ENCODE peak calls at places on chromosome 20, in four cellular contexts. P is K562, U is WTC11, X is HepG2. G is an unnamed sample.

GRCh38 chr20:45039470-45039811 is 61.5 kb downstream of the KCNS1 start:
- DNase-seq in P (no peak), U (no peak), X (no peak), G (no peak)

GRCh38 chr20:34861386-34862084 is 11.1 kb downstream of the GGT7 start:
- DNase-seq in P (no peak), U (no peak), X (no peak), G (no peak)

GRCh38 chr20:45011108-45011526 is 44.8 kb downstream of the STK4 start:
- DNase-seq in P (peak; percentile 31), U (peak; percentile 57), X (peak; percentile 49), G (peak; percentile 44)

GRCh38 chr20:25553819-25554296 is 31.5 kb downstream of the NINL start:
- DNase-seq in P (no peak), U (no peak), X (peak; percentile 62), G (no peak)

GRCh38 chr20:44990957-44991356 is 24.6 kb downstream of the STK4 start:
- DNase-seq in P (no peak), U (no peak), X (no peak), G (no peak)

GRCh38 chr20:45968801-45969711 is 2.9 kb downstream of the ZNF335 start:
- DNase-seq in P (no peak), U (no peak), X (no peak), G (no peak)

GRCh38 chr20:46330072-46330763 is 21.9 kb upstream of the CDH22 start:
- DNase-seq in P (no peak), U (no peak), X (no peak), G (no peak)

GRCh38 chr20:11045412-11046175 is 371.8 kb upstream of the JAG1 start:
- DNase-seq in P (no peak), U (no peak), X (peak; percentile 6), G (no peak)

GRCh38 chr20:37297066-37297736 is 7.7 kb downstream of the MANBAL start:
- DNase-seq in P (no peak), U (no peak), X (no peak), G (no peak)

GRCh38 chr20:57653910-57654309 is 33.7 kb upstream of the ZBP1 start:
- DNase-seq in P (no peak), U (no peak), X (no peak), G (no peak)

GRCh38 chr20:58054744-58055373 is 173.6 kb downstream of the ANKRD60 start:
- DNase-seq in P (no peak), U (peak; percentile 28), X (no peak), G (no peak)

GRCh38 chr20:23361108-23361650 is 803 bp upstream of the GZF1 start:
- DNase-seq in P (no peak), U (no peak), X (peak; percentile 74), G (peak; percentile 17)

GRCh38 chr20:5309971-5310370 is 6.8 kb downstream of the PROKR2 start:
- DNase-seq in P (no peak), U (no peak), X (no peak), G (no peak)

GRCh38 chr20:5557123-5557522 is 193.1 kb upstream of the SHLD1 start:
- DNase-seq in P (peak; percentile 46), U (peak; percentile 69), X (peak; percentile 61), G (peak; percentile 48)

GRCh38 chr20:44075191-44075949 is 111.6 kb downstream of the JPH2 start:
- DNase-seq in P (no peak), U (no peak), X (no peak), G (no peak)

GRCh38 chr20:21103582-21104465 is 2.3 kb downstream of the LINC00237 start:
- DNase-seq in P (no peak), U (no peak), X (no peak), G (no peak)

GRCh38 chr20:24164360-24164759 is 175.8 kb upstream of the GGTLC1 start:
- DNase-seq in P (peak; percentile 16), U (peak; percentile 76), X (peak; percentile 21), G (peak; percentile 24)

GRCh38 chr20:11130554-11131166 is 456.9 kb upstream of the JAG1 start:
- DNase-seq in P (no peak), U (no peak), X (no peak), G (no peak)

GRCh38 chr20:30284533-30284932 is 972.9 kb upstream of the DEFB115 start:
- DNase-seq in P (no peak), U (no peak), X (no peak), G (no peak)

GRCh38 chr20:23047738-23048214 is 1.7 kb downstream of the THBD start:
- DNase-seq in P (no peak), U (peak; percentile 32), X (no peak), G (no peak)

GRCh38 chr20:24470782-24471582 is 1.6 kb downstream of the SYNDIG1 start:
- DNase-seq in P (no peak), U (peak; percentile 52), X (no peak), G (no peak)

GRCh38 chr20:13342469-13343242 is 121.6 kb downstream of the ISM1 start:
- DNase-seq in P (no peak), U (no peak), X (no peak), G (no peak)

GRCh38 chr20:11952621-11953020 is 34.9 kb downstream of the BTBD3 start:
- DNase-seq in P (no peak), U (no peak), X (no peak), G (no peak)

GRCh38 chr20:57577679-57578475 is 17.0 kb downstream of the PCK1 start:
- DNase-seq in P (peak; percentile 59), U (no peak), X (no peak), G (no peak)

GRCh38 chr20:62206388-62206775 is 13.7 kb downstream of the HRH3 start:
- DNase-seq in P (no peak), U (no peak), X (no peak), G (no peak)
- TF ChIP-seq ELF4 in P (no peak), U (no peak), X (no peak), G (no peak)

GRCh38 chr20:3000852-3001523 is 42.4 kb upstream of the GNRH2 start:
- DNase-seq in P (peak; percentile 23), U (no peak), X (no peak), G (peak; percentile 61)
- TF ChIP-seq ELF4 in P (no peak), U (no peak), X (no peak), G (no peak)

GRCh38 chr20:50561379-50562078 is 51.3 kb downstream of the PTPN1 start:
- DNase-seq in P (no peak), U (no peak), X (no peak), G (peak; percentile 26)
- TF ChIP-seq ELF4 in P (no peak), U (no peak), X (no peak), G (no peak)

DNA sequence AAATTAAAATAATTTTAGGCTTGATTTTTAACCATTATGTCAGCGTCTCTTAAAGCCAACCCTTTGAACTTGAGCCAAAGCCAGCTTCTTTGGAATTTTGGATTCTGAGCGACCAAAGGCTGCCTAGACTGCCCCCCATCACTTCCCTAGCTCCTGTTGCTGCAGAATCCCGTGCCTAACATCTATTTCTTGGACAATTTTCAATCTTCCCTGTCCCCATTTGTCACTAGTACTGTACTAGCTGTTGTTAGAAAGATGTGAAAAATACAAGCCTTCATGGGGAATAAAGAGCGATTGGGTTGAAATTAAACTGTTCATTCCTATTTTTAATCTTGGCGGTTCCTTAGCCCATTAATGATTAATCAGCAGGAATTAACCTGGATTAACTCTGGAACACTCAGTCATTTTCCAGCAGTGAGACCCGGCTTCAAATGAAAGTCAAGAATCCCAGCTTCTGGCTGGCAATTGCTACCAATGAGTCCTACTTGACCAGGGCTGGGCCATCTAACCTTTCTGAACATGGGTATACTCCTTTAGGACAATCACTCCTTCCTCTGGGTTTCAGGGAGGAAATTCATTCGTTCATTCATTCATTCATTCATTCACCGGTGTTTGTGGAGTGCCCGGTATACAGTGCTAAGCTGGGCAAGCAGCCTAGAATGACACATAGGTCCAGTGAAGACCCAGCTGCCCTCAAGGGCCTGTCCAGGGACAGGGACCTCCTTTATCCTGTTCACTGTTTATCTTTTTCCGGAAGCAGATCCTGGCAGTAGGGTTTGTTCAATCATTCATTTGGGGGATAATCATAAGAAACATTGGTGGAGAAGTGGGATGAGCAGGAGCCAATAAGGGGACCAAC is 1.4 kb upstream of the RRBP1 start:
- DNase-seq in P (no peak), U (no peak), X (peak; percentile 65), G (no peak)
- TF ChIP-seq ELF4 in P (no peak), U (no peak), X (no peak), G (no peak)

GRCh38 chr20:51402201-51402600 is 140.3 kb downstream of the NFATC2 start:
- DNase-seq in P (no peak), U (no peak), X (no peak), G (no peak)
- TF ChIP-seq ELF4 in P (no peak), U (no peak), X (no peak), G (no peak)

GRCh38 chr20:54351371-54352136 is 123.8 kb upstream of the DOK5 start:
- DNase-seq in P (no peak), U (no peak), X (no peak), G (no peak)

GRCh38 chr20:54356726-54357235 is 118.6 kb upstream of the DOK5 start:
- DNase-seq in P (no peak), U (no peak), X (no peak), G (no peak)

GRCh38 chr20:54350415-54350814 is 125.0 kb upstream of the DOK5 start:
- DNase-seq in P (no peak), U (no peak), X (no peak), G (no peak)

GRCh38 chr20:54353337-54353736 is 122.1 kb upstream of the DOK5 start:
- DNase-seq in P (no peak), U (no peak), X (no peak), G (no peak)

DNA sequence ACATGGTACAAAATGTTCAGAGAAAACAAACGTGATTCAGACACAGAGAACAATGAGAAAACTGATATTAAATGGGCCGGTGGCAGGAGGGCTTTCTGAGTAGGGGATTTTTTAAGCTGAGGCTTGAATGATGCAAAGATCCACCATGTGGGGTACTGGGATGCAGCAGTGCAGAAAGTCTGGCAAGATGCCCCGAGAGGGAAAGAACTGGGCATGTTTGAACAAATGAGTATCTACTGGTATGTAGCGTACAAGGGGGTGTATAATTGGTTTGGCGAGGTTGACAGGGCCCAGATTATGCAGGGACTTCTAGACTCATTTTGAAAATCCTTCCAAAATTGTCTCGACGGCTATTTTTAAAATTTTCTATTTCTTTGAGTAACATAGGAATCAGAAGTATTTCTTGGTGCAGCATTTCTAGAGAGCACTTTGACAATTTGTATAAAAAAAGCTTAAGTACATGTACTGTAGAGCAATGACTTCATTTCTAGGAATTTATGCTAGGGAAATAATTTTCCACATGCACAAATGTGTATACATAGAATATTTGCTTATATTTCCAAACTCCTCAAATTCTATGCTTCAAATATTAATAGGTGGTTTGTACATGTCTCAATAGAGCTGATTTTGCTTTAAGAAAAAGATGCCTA is 119.6 kb upstream of the DOK5 start:
- DNase-seq in P (no peak), U (no peak), X (no peak), G (no peak)
- TF ChIP-seq ELF4 in P (no peak), U (no peak), X (no peak), G (no peak)

DNA sequence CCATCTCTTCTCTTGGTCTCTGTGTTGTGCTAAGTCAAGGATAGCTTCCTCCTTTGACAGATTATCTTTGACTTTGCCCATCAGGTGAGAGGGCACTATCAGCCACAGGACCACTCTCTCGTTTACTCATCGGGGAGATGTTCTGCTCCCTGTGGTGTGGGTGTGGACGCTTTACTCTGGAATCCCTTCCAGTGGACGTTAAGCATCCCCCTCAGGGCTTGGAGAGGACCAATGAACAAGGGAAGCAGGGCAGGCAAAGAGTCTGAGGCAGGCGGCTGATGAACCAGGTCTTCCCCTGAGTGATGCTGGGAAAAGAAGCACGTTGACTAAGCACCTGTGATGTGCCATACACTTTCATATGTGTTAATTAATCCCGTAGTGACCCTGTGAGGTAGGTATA is 21.0 kb upstream of the RNF24 start:
- DNase-seq in P (no peak), U (no peak), X (no peak), G (no peak)
- TF ChIP-seq ELF4 in P (no peak), U (no peak), X (no peak), G (no peak)